ENCODE peak calls at places on chromosomes 4 and X, in nine cellular contexts. F is tibial nerve, T is sigmoid colon, I is suprapubic skin, D is SK-N-SH, Z is H1, L is stomach, R is K562, C is A549. Y is an unnamed sample.
A peak's percentile ranks its signal among the peaks of the same experiment; 100 is the strongest.

GRCh38 chrX:35380808-35381700 is 417.1 kb upstream of the MAGEB16 start:
- DNase-seq in F (no peak), T (no peak), I (no peak), D (peak; percentile 16), Z (no peak), L (no peak), R (peak; percentile 2), C (peak; percentile 1), Y (no peak)

GRCh38 chr4:59127748-59128147 is 2017.6 kb upstream of the IGFBP7 start:
- DNase-seq in F (no peak), T (no peak), I (no peak), D (peak; percentile 0), Z (no peak), L (no peak), R (no peak), C (no peak), Y (no peak)

GRCh38 chr4:149031399-149031798 is 589.2 kb upstream of the NR3C2 start:
- DNase-seq in F (no peak), T (no peak), I (no peak), D (no peak), Z (no peak), L (no peak), R (no peak), C (no peak), Y (no peak)

GRCh38 chr4:48998440-48998839 is 12.4 kb downstream of the CWH43 start:
- DNase-seq in F (no peak), T (no peak), I (no peak), D (no peak), Z (no peak), L (no peak), R (no peak), C (no peak), Y (no peak)

GRCh38 chrX:150224676-150225075 is 138.4 kb upstream of the MAMLD1 start:
- DNase-seq in F (no peak), T (no peak), I (no peak), D (no peak), Z (no peak), L (no peak), R (no peak), C (no peak), Y (no peak)

GRCh38 chr4:90845777-90846176 is 718.6 kb downstream of the CCSER1 start:
- DNase-seq in F (no peak), T (no peak), I (no peak), D (no peak), Z (no peak), L (no peak), R (no peak), C (no peak), Y (no peak)

GRCh38 chrX:123267220-123267619 is 83.1 kb downstream of the GRIA3 start:
- DNase-seq in F (no peak), T (no peak), I (no peak), D (no peak), Z (no peak), L (no peak), R (no peak), C (no peak), Y (no peak)

GRCh38 chr4:89665662-89666061 is 171.3 kb downstream of the SNCA start:
- DNase-seq in F (no peak), T (no peak), I (no peak), D (no peak), Z (no peak), L (no peak), R (no peak), C (no peak), Y (no peak)

GRCh38 chr4:186669159-186669720 is 54.4 kb downstream of the FAT1 start:
- DNase-seq in F (no peak), T (peak; percentile 74), I (no peak), D (peak; percentile 36), Z (no peak), L (no peak), R (no peak), C (no peak), Y (no peak)

GRCh38 chr4:26229974-26230373 is 90.8 kb upstream of the RBPJ start:
- DNase-seq in F (no peak), T (no peak), I (no peak), D (no peak), Z (no peak), L (no peak), R (no peak), C (no peak), Y (no peak)

GRCh38 chr4:5383191-5383980 is 325.0 kb downstream of the EVC2 start:
- DNase-seq in F (no peak), T (no peak), I (no peak), D (no peak), Z (no peak), L (no peak), R (no peak), C (no peak), Y (no peak)

DNA sequence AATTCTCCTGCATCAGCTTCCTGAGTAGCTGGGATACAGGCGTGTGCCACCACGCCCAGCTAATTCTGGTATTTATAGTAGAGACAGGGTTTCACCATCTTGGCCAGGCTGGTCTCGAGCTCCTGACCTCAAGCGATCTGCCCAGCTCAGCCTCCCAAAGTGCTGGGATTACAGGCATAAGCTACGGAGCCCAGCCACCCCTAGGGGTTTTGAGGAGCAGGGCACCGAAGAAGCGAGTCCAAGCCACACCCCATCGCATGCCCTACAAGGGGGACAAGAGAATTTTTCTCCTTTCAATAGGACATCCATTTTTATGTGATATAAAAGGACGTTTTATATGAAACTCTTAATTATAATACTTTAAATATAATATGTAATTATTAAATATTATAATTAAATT is 13.9 kb upstream of the KLF3 start:
- DNase-seq in F (no peak), T (no peak), I (no peak), D (no peak), Z (no peak), L (no peak), R (no peak), C (no peak), Y (no peak)
- TF ChIP-seq CTCF in F (no peak), T (no peak), I (no peak), D (no peak), Z (no peak), L (no peak), R (no peak), C (no peak), Y (no peak)

GRCh38 chr4:108056418-108056817 is 66.7 kb downstream of the HADH start:
- DNase-seq in F (no peak), T (no peak), I (no peak), D (no peak), Z (no peak), L (no peak), R (no peak), C (no peak), Y (no peak)

GRCh38 chr4:108060164-108060563 is 70.5 kb downstream of the HADH start:
- DNase-seq in F (no peak), T (no peak), I (no peak), D (peak; percentile 54), Z (no peak), L (no peak), R (no peak), C (peak; percentile 6), Y (no peak)

GRCh38 chr4:108055787-108056186 is 66.1 kb downstream of the HADH start:
- DNase-seq in F (no peak), T (no peak), I (no peak), D (no peak), Z (no peak), L (no peak), R (no peak), C (no peak), Y (no peak)

GRCh38 chr4:108060686-108061321 is 71.1 kb downstream of the HADH start:
- DNase-seq in F (no peak), T (no peak), I (no peak), D (no peak), Z (no peak), L (no peak), R (no peak), C (no peak), Y (no peak)

GRCh38 chr4:108058685-108059440 is 69.2 kb downstream of the HADH start:
- DNase-seq in F (no peak), T (no peak), I (no peak), D (no peak), Z (no peak), L (no peak), R (peak; percentile 17), C (no peak), Y (no peak)
- TF ChIP-seq EP300 in F (no peak), T (no peak), I (no peak), D (no peak), Z (no peak), L (no peak), R (no peak), C (no peak), Y (no peak)

DNA sequence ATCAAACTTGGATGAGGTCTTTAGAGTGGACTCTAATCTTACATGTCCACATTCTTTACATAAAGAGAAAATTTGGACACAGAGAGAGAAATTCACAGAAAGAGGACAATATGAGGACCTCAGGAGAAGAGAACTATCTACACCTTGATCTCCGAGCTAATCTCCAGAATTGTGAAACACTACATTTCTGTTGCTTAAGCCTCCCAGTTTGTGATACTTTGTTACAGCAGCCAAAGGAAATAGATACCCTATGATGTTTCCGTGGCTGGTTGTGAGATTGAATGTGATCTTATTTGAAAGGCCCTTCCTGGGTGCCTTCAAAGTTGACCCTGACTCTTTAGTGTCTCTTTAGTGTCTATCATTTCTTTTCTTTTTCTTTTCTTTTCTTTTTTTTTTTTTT is 326.1 kb upstream of the CLNK start:
- DNase-seq in F (no peak), T (no peak), I (no peak), D (no peak), Z (no peak), L (no peak), R (no peak), C (no peak), Y (no peak)
- TF ChIP-seq CTCF in F (no peak), T (no peak), I (no peak), D (no peak), Z (no peak), L (no peak), R (no peak), C (no peak), Y (no peak)

GRCh38 chr4:140851804-140852203 is 95.6 kb upstream of the TBC1D9 start:
- DNase-seq in F (no peak), T (no peak), I (no peak), D (no peak), Z (no peak), L (no peak), R (no peak), C (no peak), Y (no peak)

GRCh38 chr4:140861359-140862181 is 105.4 kb upstream of the TBC1D9 start:
- DNase-seq in F (peak; percentile 60), T (peak; percentile 86), I (no peak), D (peak; percentile 47), Z (peak; percentile 36), L (peak; percentile 66), R (peak; percentile 35), C (peak; percentile 34), Y (no peak)

GRCh38 chr4:140857111-140857510 is 100.9 kb upstream of the TBC1D9 start:
- DNase-seq in F (no peak), T (no peak), I (no peak), D (no peak), Z (no peak), L (no peak), R (no peak), C (no peak), Y (no peak)

GRCh38 chr4:140858897-140859296 is 102.7 kb upstream of the TBC1D9 start:
- DNase-seq in F (no peak), T (no peak), I (no peak), D (peak; percentile 49), Z (no peak), L (no peak), R (no peak), C (no peak), Y (no peak)

DNA sequence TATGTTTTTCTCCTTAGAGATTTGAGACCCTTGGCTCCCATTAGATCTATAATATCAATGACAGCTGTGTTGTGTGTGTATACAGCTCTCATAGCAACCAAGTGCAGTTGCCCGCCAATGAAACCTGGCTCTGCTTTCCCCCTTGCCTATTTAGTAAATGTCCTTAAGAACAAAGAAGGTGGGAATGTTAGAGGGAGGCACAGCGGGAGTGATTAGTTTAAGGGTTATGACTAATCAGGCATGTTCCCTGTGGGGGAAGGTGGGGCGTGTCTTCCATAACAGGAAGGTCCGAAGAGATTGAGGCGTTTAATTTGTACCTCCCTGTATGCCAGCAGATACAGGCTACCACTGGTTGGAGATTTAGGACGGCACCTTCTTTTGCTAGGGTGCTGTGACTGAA is 100.5 kb upstream of the TBC1D9 start:
- DNase-seq in F (no peak), T (peak; percentile 64), I (no peak), D (no peak), Z (peak; percentile 51), L (peak; percentile 28), R (no peak), C (no peak), Y (no peak)
- TF ChIP-seq EP300 in F (no peak), T (no peak), I (no peak), D (no peak), Z (no peak), L (no peak), R (no peak), C (no peak), Y (no peak)

Y was measured in ovary.